ENCODE peak calls at places on chromosomes 4 and X, in ten cellular contexts. One of them, this sample, is unnamed.

GRCh38 chr4:3208826-3209225 is 40.1 kb upstream of the MSANTD1 start:
- DNase-seq in AG10803: no peak
- DNase-seq in cardiac muscle cell: no peak
- DNase-seq in CD8-positive, alpha-beta memory T cell: no peak
- DNase-seq in uterus: no peak
- DNase-seq in cardiac fibroblast: no peak
- DNase-seq in astrocyte of the spinal cord: no peak
- DNase-seq in GM23248: no peak
- DNase-seq in HCT116: no peak
- DNase-seq in CD8-positive, alpha-beta T cell: no peak
- DNase-seq in this sample: no peak

GRCh38 chr4:73486497-73486896 is 5.0 kb downstream of the AFM start:
- DNase-seq in cardiac muscle cell: no peak
- DNase-seq in uterus: no peak
- DNase-seq in cardiac fibroblast: no peak
- DNase-seq in astrocyte of the spinal cord: no peak
- DNase-seq in CD8-positive, alpha-beta memory T cell: no peak
- DNase-seq in AG10803: no peak
- DNase-seq in CD8-positive, alpha-beta T cell: no peak
- DNase-seq in HCT116: no peak
- DNase-seq in GM23248: no peak
- DNase-seq in this sample: no peak

GRCh38 chr4:142940614-142941013 is 94.5 kb upstream of the INPP4B start:
- DNase-seq in GM23248: no peak
- DNase-seq in HCT116: no peak
- DNase-seq in CD8-positive, alpha-beta memory T cell: no peak
- DNase-seq in AG10803: no peak
- DNase-seq in cardiac muscle cell: no peak
- DNase-seq in uterus: no peak
- DNase-seq in CD8-positive, alpha-beta T cell: no peak
- DNase-seq in astrocyte of the spinal cord: no peak
- DNase-seq in cardiac fibroblast: no peak
- DNase-seq in this sample: no peak

GRCh38 chrX:95318882-95319281 is 1365.8 kb upstream of the DIAPH2 start:
- DNase-seq in GM23248: peak
- DNase-seq in astrocyte of the spinal cord: no peak
- DNase-seq in cardiac fibroblast: no peak
- DNase-seq in cardiac muscle cell: peak
- DNase-seq in CD8-positive, alpha-beta memory T cell: no peak
- DNase-seq in AG10803: no peak
- DNase-seq in uterus: no peak
- DNase-seq in CD8-positive, alpha-beta T cell: no peak
- DNase-seq in HCT116: no peak
- DNase-seq in this sample: no peak

GRCh38 chrX:47501226-47502071 is 18.4 kb upstream of the ZNF41 start:
- DNase-seq in astrocyte of the spinal cord: peak
- DNase-seq in CD8-positive, alpha-beta T cell: no peak
- DNase-seq in uterus: no peak
- DNase-seq in HCT116: no peak
- DNase-seq in GM23248: peak
- DNase-seq in cardiac fibroblast: peak
- DNase-seq in cardiac muscle cell: peak
- DNase-seq in CD8-positive, alpha-beta memory T cell: no peak
- DNase-seq in AG10803: peak
- DNase-seq in this sample: no peak

GRCh38 chr4:72473434-72473900 is 95.6 kb downstream of the ADAMTS3 start:
- DNase-seq in uterus: no peak
- DNase-seq in cardiac fibroblast: peak
- DNase-seq in AG10803: no peak
- DNase-seq in CD8-positive, alpha-beta T cell: no peak
- DNase-seq in astrocyte of the spinal cord: peak
- DNase-seq in CD8-positive, alpha-beta memory T cell: no peak
- DNase-seq in cardiac muscle cell: no peak
- DNase-seq in HCT116: no peak
- DNase-seq in GM23248: no peak
- DNase-seq in this sample: no peak

GRCh38 chr4:113677333-113677732 is 84.2 kb downstream of the CAMK2D start:
- DNase-seq in astrocyte of the spinal cord: no peak
- DNase-seq in CD8-positive, alpha-beta memory T cell: peak
- DNase-seq in cardiac fibroblast: no peak
- DNase-seq in cardiac muscle cell: no peak
- DNase-seq in uterus: no peak
- DNase-seq in CD8-positive, alpha-beta T cell: no peak
- DNase-seq in AG10803: no peak
- DNase-seq in GM23248: no peak
- DNase-seq in HCT116: no peak
- DNase-seq in this sample: no peak

GRCh38 chr4:83124079-83124780 is 9.7 kb upstream of the PLAC8 start:
- DNase-seq in cardiac muscle cell: no peak
- DNase-seq in astrocyte of the spinal cord: no peak
- DNase-seq in CD8-positive, alpha-beta memory T cell: no peak
- DNase-seq in AG10803: no peak
- DNase-seq in GM23248: no peak
- DNase-seq in cardiac fibroblast: no peak
- DNase-seq in uterus: no peak
- DNase-seq in HCT116: no peak
- DNase-seq in CD8-positive, alpha-beta T cell: no peak
- DNase-seq in this sample: peak

GRCh38 chr4:174521800-174522182 is 497 bp downstream of the HPGD start:
- DNase-seq in CD8-positive, alpha-beta T cell: no peak
- DNase-seq in AG10803: no peak
- DNase-seq in cardiac fibroblast: no peak
- DNase-seq in HCT116: no peak
- DNase-seq in uterus: peak
- DNase-seq in CD8-positive, alpha-beta memory T cell: no peak
- DNase-seq in cardiac muscle cell: no peak
- DNase-seq in GM23248: peak
- DNase-seq in astrocyte of the spinal cord: no peak
- DNase-seq in this sample: peak

GRCh38 chr4:25704516-25704915 is 48.9 kb downstream of the SLC34A2 start:
- DNase-seq in cardiac fibroblast: no peak
- DNase-seq in GM23248: no peak
- DNase-seq in AG10803: no peak
- DNase-seq in CD8-positive, alpha-beta T cell: no peak
- DNase-seq in astrocyte of the spinal cord: no peak
- DNase-seq in cardiac muscle cell: no peak
- DNase-seq in uterus: no peak
- DNase-seq in CD8-positive, alpha-beta memory T cell: no peak
- DNase-seq in HCT116: no peak
- DNase-seq in this sample: peak

GRCh38 chrX:67545772-67546495 is 2.1 kb downstream of the AR start:
- DNase-seq in CD8-positive, alpha-beta T cell: no peak
- DNase-seq in uterus: peak
- DNase-seq in astrocyte of the spinal cord: peak
- DNase-seq in cardiac muscle cell: peak
- DNase-seq in HCT116: no peak
- DNase-seq in cardiac fibroblast: peak
- DNase-seq in GM23248: peak
- DNase-seq in AG10803: no peak
- DNase-seq in CD8-positive, alpha-beta memory T cell: no peak
- DNase-seq in this sample: no peak

GRCh38 chrX:122591546-122591945 is 592.5 kb upstream of the GRIA3 start:
- DNase-seq in CD8-positive, alpha-beta memory T cell: no peak
- DNase-seq in cardiac fibroblast: no peak
- DNase-seq in uterus: no peak
- DNase-seq in astrocyte of the spinal cord: no peak
- DNase-seq in cardiac muscle cell: no peak
- DNase-seq in HCT116: no peak
- DNase-seq in AG10803: no peak
- DNase-seq in CD8-positive, alpha-beta T cell: no peak
- DNase-seq in GM23248: no peak
- DNase-seq in this sample: no peak

GRCh38 chr4:2570551-2571222 is 34.2 kb downstream of the FAM193A start:
- DNase-seq in HCT116: no peak
- DNase-seq in CD8-positive, alpha-beta memory T cell: peak
- DNase-seq in astrocyte of the spinal cord: no peak
- DNase-seq in cardiac fibroblast: no peak
- DNase-seq in CD8-positive, alpha-beta T cell: peak
- DNase-seq in cardiac muscle cell: no peak
- DNase-seq in GM23248: no peak
- DNase-seq in AG10803: no peak
- DNase-seq in uterus: no peak
- DNase-seq in this sample: no peak

GRCh38 chr4:138870739-138871633 is 144.6 kb upstream of the NOCT start:
- DNase-seq in GM23248: peak
- DNase-seq in uterus: peak
- DNase-seq in CD8-positive, alpha-beta T cell: no peak
- DNase-seq in CD8-positive, alpha-beta memory T cell: peak
- DNase-seq in astrocyte of the spinal cord: peak
- DNase-seq in cardiac fibroblast: peak
- DNase-seq in cardiac muscle cell: peak
- DNase-seq in HCT116: peak
- DNase-seq in AG10803: peak
- DNase-seq in this sample: peak

GRCh38 chr4:15375707-15376106 is 52.1 kb upstream of the C1QTNF7 start:
- DNase-seq in astrocyte of the spinal cord: no peak
- DNase-seq in cardiac fibroblast: no peak
- DNase-seq in cardiac muscle cell: no peak
- DNase-seq in CD8-positive, alpha-beta T cell: no peak
- DNase-seq in HCT116: no peak
- DNase-seq in AG10803: no peak
- DNase-seq in uterus: no peak
- DNase-seq in CD8-positive, alpha-beta memory T cell: no peak
- DNase-seq in GM23248: no peak
- DNase-seq in this sample: no peak
- H3K4me3 ChIP-seq in astrocyte of the spinal cord: no peak
- H3K4me3 ChIP-seq in cardiac fibroblast: no peak
- H3K4me3 ChIP-seq in cardiac muscle cell: no peak
- H3K4me3 ChIP-seq in CD8-positive, alpha-beta T cell: no peak
- H3K4me3 ChIP-seq in HCT116: no peak
- H3K4me3 ChIP-seq in AG10803: no peak
- H3K4me3 ChIP-seq in uterus: no peak
- H3K4me3 ChIP-seq in CD8-positive, alpha-beta memory T cell: no peak
- H3K4me3 ChIP-seq in GM23248: no peak
- H3K4me3 ChIP-seq in this sample: no peak

DNA sequence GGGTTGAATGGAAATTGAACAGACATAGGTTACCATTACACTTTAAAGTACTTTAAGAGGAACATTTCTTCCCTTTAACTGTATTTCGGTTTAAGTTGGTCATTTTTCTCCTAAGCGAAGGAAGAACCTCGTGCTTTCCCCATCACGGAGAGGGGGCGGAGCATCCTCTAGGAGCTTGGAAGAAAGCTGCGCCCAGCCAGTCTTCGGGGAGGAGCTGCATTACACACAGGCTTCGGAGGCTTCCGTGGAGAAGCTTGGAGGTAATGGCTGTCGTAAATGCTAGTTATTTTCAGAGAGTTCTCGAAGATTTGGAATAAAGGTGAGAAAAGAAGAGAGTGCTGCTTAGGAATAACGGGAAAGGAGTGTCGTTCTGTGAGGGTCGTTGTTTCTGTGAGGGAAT is at the start of gene PWWP3B:
- DNase-seq in HCT116: peak
- DNase-seq in astrocyte of the spinal cord: peak
- DNase-seq in CD8-positive, alpha-beta T cell: no peak
- DNase-seq in AG10803: no peak
- DNase-seq in cardiac fibroblast: peak
- DNase-seq in uterus: peak
- DNase-seq in CD8-positive, alpha-beta memory T cell: no peak
- DNase-seq in cardiac muscle cell: peak
- DNase-seq in GM23248: peak
- DNase-seq in this sample: peak
- H3K4me3 ChIP-seq in HCT116: peak
- H3K4me3 ChIP-seq in astrocyte of the spinal cord: peak
- H3K4me3 ChIP-seq in CD8-positive, alpha-beta T cell: no peak
- H3K4me3 ChIP-seq in AG10803: no peak
- H3K4me3 ChIP-seq in cardiac fibroblast: peak
- H3K4me3 ChIP-seq in uterus: peak
- H3K4me3 ChIP-seq in CD8-positive, alpha-beta memory T cell: no peak
- H3K4me3 ChIP-seq in cardiac muscle cell: peak
- H3K4me3 ChIP-seq in GM23248: no peak
- H3K4me3 ChIP-seq in this sample: no peak

GRCh38 chr4:90816754-90817153 is 689.6 kb downstream of the CCSER1 start:
- DNase-seq in HCT116: no peak
- DNase-seq in CD8-positive, alpha-beta T cell: no peak
- DNase-seq in AG10803: no peak
- DNase-seq in cardiac fibroblast: no peak
- DNase-seq in GM23248: no peak
- DNase-seq in astrocyte of the spinal cord: no peak
- DNase-seq in cardiac muscle cell: no peak
- DNase-seq in CD8-positive, alpha-beta memory T cell: no peak
- DNase-seq in uterus: no peak
- DNase-seq in this sample: no peak
- H3K4me3 ChIP-seq in HCT116: no peak
- H3K4me3 ChIP-seq in CD8-positive, alpha-beta T cell: no peak
- H3K4me3 ChIP-seq in AG10803: no peak
- H3K4me3 ChIP-seq in cardiac fibroblast: no peak
- H3K4me3 ChIP-seq in GM23248: no peak
- H3K4me3 ChIP-seq in astrocyte of the spinal cord: no peak
- H3K4me3 ChIP-seq in cardiac muscle cell: no peak
- H3K4me3 ChIP-seq in CD8-positive, alpha-beta memory T cell: no peak
- H3K4me3 ChIP-seq in uterus: no peak
- H3K4me3 ChIP-seq in this sample: no peak

DNA sequence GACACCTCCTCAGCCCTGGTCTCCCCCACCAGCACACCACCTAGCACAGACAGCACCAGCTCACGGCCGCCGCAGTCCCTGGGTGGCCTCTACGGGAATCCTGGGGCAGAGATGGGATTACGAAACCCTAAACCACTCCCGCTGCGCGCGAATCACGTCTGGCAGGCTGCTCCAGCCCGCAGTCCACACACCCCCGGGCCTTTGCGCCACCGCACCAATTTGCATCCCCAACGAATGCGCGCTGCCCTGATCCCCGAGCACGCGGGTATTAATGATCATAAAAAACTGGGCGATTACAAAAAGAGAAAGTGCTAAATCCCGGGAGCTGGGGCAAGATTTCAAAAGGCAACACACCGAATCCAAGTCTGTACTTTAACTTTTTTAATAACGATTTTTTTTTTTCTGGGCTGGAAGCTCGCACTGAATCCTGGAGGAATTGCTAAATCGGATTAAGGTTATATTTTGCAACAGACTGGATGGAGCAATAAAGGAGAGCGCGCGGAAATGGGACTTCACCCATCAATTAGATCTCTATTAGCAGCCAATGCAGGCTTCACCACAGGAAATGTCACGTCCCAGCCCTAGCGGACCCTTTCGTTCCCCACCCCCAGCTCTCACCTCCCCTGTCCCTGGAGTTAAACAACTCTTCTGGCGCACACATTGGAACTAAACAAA is 69.8 kb upstream of the TMEM33 start:
- DNase-seq in GM23248: peak
- DNase-seq in HCT116: no peak
- DNase-seq in AG10803: no peak
- DNase-seq in cardiac muscle cell: no peak
- DNase-seq in CD8-positive, alpha-beta T cell: no peak
- DNase-seq in CD8-positive, alpha-beta memory T cell: no peak
- DNase-seq in astrocyte of the spinal cord: no peak
- DNase-seq in uterus: no peak
- DNase-seq in cardiac fibroblast: peak
- DNase-seq in this sample: no peak
- H3K4me3 ChIP-seq in GM23248: no peak
- H3K4me3 ChIP-seq in HCT116: no peak
- H3K4me3 ChIP-seq in AG10803: no peak
- H3K4me3 ChIP-seq in cardiac muscle cell: no peak
- H3K4me3 ChIP-seq in CD8-positive, alpha-beta T cell: no peak
- H3K4me3 ChIP-seq in CD8-positive, alpha-beta memory T cell: no peak
- H3K4me3 ChIP-seq in astrocyte of the spinal cord: no peak
- H3K4me3 ChIP-seq in uterus: no peak
- H3K4me3 ChIP-seq in cardiac fibroblast: no peak
- H3K4me3 ChIP-seq in this sample: no peak

GRCh38 chrX:107597791-107598190 is 30.5 kb upstream of the PRPS1 start:
- DNase-seq in cardiac muscle cell: no peak
- DNase-seq in GM23248: no peak
- DNase-seq in astrocyte of the spinal cord: no peak
- DNase-seq in HCT116: no peak
- DNase-seq in cardiac fibroblast: no peak
- DNase-seq in uterus: no peak
- DNase-seq in AG10803: no peak
- DNase-seq in CD8-positive, alpha-beta memory T cell: no peak
- DNase-seq in CD8-positive, alpha-beta T cell: no peak
- DNase-seq in this sample: no peak
- H3K4me3 ChIP-seq in cardiac muscle cell: no peak
- H3K4me3 ChIP-seq in GM23248: no peak
- H3K4me3 ChIP-seq in astrocyte of the spinal cord: no peak
- H3K4me3 ChIP-seq in HCT116: no peak
- H3K4me3 ChIP-seq in cardiac fibroblast: no peak
- H3K4me3 ChIP-seq in uterus: no peak
- H3K4me3 ChIP-seq in AG10803: no peak
- H3K4me3 ChIP-seq in CD8-positive, alpha-beta memory T cell: no peak
- H3K4me3 ChIP-seq in CD8-positive, alpha-beta T cell: no peak
- H3K4me3 ChIP-seq in this sample: no peak